ENCODE peak calls at places on chromosome 5, in seven cellular contexts. One of them, this sample, is unnamed. For H3K4me1, the result is how much of the 10 kb centered on the place peaks cover.

GRCh38 chr5:59790399-59791130 is 103.0 kb downstream of the PDE4D start:
- DNase-seq in prostate gland: peak
- DNase-seq in esophagus muscularis mucosa: no peak
- DNase-seq in mammary epithelial cell: no peak
- DNase-seq in cardiac muscle cell: no peak
- DNase-seq in uterus: peak
- DNase-seq in mesendoderm: no peak
- DNase-seq in this sample: no peak

GRCh38 chr5:157657516-157657915 is 5.3 kb upstream of the SOX30 start:
- DNase-seq in prostate gland: no peak
- DNase-seq in esophagus muscularis mucosa: no peak
- DNase-seq in mammary epithelial cell: no peak
- DNase-seq in cardiac muscle cell: no peak
- DNase-seq in uterus: no peak
- DNase-seq in mesendoderm: peak
- DNase-seq in this sample: no peak

GRCh38 chr5:204966-205670 is 12.8 kb downstream of the CCDC127 start:
- DNase-seq in prostate gland: no peak
- DNase-seq in esophagus muscularis mucosa: no peak
- DNase-seq in mammary epithelial cell: no peak
- DNase-seq in cardiac muscle cell: no peak
- DNase-seq in uterus: no peak
- DNase-seq in mesendoderm: no peak
- DNase-seq in this sample: no peak

GRCh38 chr5:136080483-136081180 is 51.8 kb downstream of the TGFBI start:
- DNase-seq in prostate gland: peak
- DNase-seq in esophagus muscularis mucosa: peak
- DNase-seq in mammary epithelial cell: peak
- DNase-seq in cardiac muscle cell: peak
- DNase-seq in uterus: peak
- DNase-seq in mesendoderm: peak
- DNase-seq in this sample: no peak

GRCh38 chr5:12017037-12017436 is 112.8 kb upstream of the CTNND2 start:
- DNase-seq in prostate gland: no peak
- DNase-seq in esophagus muscularis mucosa: no peak
- DNase-seq in mammary epithelial cell: no peak
- DNase-seq in cardiac muscle cell: no peak
- DNase-seq in uterus: no peak
- DNase-seq in mesendoderm: peak
- DNase-seq in this sample: no peak

GRCh38 chr5:86896916-86897315 is 279.2 kb downstream of the COX7C start:
- DNase-seq in prostate gland: no peak
- DNase-seq in esophagus muscularis mucosa: no peak
- DNase-seq in mammary epithelial cell: no peak
- DNase-seq in cardiac muscle cell: no peak
- DNase-seq in uterus: no peak
- DNase-seq in mesendoderm: peak
- DNase-seq in this sample: peak

GRCh38 chr5:54904425-54904824 is 81.0 kb downstream of the ESM1 start:
- DNase-seq in prostate gland: no peak
- DNase-seq in esophagus muscularis mucosa: peak
- DNase-seq in mammary epithelial cell: peak
- DNase-seq in cardiac muscle cell: peak
- DNase-seq in uterus: no peak
- DNase-seq in mesendoderm: peak
- DNase-seq in this sample: peak

GRCh38 chr5:44294492-44294891 is 94.7 kb downstream of the FGF10 start:
- DNase-seq in prostate gland: no peak
- DNase-seq in esophagus muscularis mucosa: no peak
- DNase-seq in mammary epithelial cell: no peak
- DNase-seq in cardiac muscle cell: no peak
- DNase-seq in uterus: peak
- DNase-seq in mesendoderm: no peak
- DNase-seq in this sample: peak

GRCh38 chr5:37075399-37075950 is 173.7 kb downstream of the CPLANE1 start:
- DNase-seq in prostate gland: no peak
- DNase-seq in esophagus muscularis mucosa: no peak
- DNase-seq in mammary epithelial cell: no peak
- DNase-seq in cardiac muscle cell: no peak
- DNase-seq in uterus: no peak
- DNase-seq in mesendoderm: no peak
- DNase-seq in this sample: no peak

GRCh38 chr5:139438707-139439012 is 665 bp downstream of the DNAJC18 start:
- DNase-seq in prostate gland: no peak
- DNase-seq in esophagus muscularis mucosa: no peak
- DNase-seq in mammary epithelial cell: no peak
- DNase-seq in cardiac muscle cell: no peak
- DNase-seq in uterus: no peak
- DNase-seq in mesendoderm: no peak
- DNase-seq in this sample: no peak

GRCh38 chr5:180126716-180127681 is 55.4 kb upstream of the RNF130 start:
- DNase-seq in prostate gland: no peak
- DNase-seq in esophagus muscularis mucosa: peak
- DNase-seq in mammary epithelial cell: no peak
- DNase-seq in cardiac muscle cell: peak
- DNase-seq in uterus: peak
- DNase-seq in mesendoderm: no peak
- DNase-seq in this sample: no peak

GRCh38 chr5:14199902-14200301 is 56.8 kb downstream of the TRIO start:
- DNase-seq in prostate gland: no peak
- DNase-seq in esophagus muscularis mucosa: no peak
- DNase-seq in mammary epithelial cell: no peak
- DNase-seq in cardiac muscle cell: no peak
- DNase-seq in uterus: no peak
- DNase-seq in mesendoderm: no peak
- DNase-seq in this sample: no peak

GRCh38 chr5:92519717-92520632 is 1061.0 kb downstream of the NR2F1-AS1 start:
- DNase-seq in prostate gland: no peak
- DNase-seq in esophagus muscularis mucosa: no peak
- DNase-seq in mammary epithelial cell: no peak
- DNase-seq in cardiac muscle cell: no peak
- DNase-seq in uterus: no peak
- DNase-seq in mesendoderm: no peak
- DNase-seq in this sample: peak

GRCh38 chr5:29162297-29162696 is 2031.2 kb upstream of the CDH6 start:
- DNase-seq in prostate gland: no peak
- DNase-seq in esophagus muscularis mucosa: no peak
- DNase-seq in mammary epithelial cell: no peak
- DNase-seq in cardiac muscle cell: no peak
- DNase-seq in uterus: no peak
- DNase-seq in mesendoderm: no peak
- DNase-seq in this sample: no peak

GRCh38 chr5:31449175-31449574 is 82.7 kb downstream of the DROSHA start:
- DNase-seq in prostate gland: no peak
- DNase-seq in esophagus muscularis mucosa: no peak
- DNase-seq in mammary epithelial cell: no peak
- DNase-seq in cardiac muscle cell: no peak
- DNase-seq in uterus: no peak
- DNase-seq in mesendoderm: no peak
- DNase-seq in this sample: no peak

GRCh38 chr5:64666058-64666457 is 24.2 kb upstream of the SHISAL2B start:
- DNase-seq in prostate gland: no peak
- DNase-seq in esophagus muscularis mucosa: no peak
- DNase-seq in mammary epithelial cell: peak
- DNase-seq in cardiac muscle cell: no peak
- DNase-seq in uterus: no peak
- DNase-seq in mesendoderm: peak
- DNase-seq in this sample: no peak

GRCh38 chr5:179408646-179409045 is 63.4 kb upstream of the ADAMTS2 start:
- DNase-seq in prostate gland: no peak
- DNase-seq in esophagus muscularis mucosa: peak
- DNase-seq in mammary epithelial cell: no peak
- DNase-seq in cardiac muscle cell: no peak
- DNase-seq in uterus: no peak
- DNase-seq in mesendoderm: no peak
- DNase-seq in this sample: no peak

GRCh38 chr5:154813736-154814135 is 36.7 kb downstream of the FAXDC2 start:
- DNase-seq in prostate gland: no peak
- DNase-seq in esophagus muscularis mucosa: no peak
- DNase-seq in mammary epithelial cell: no peak
- DNase-seq in cardiac muscle cell: no peak
- DNase-seq in uterus: no peak
- DNase-seq in mesendoderm: no peak
- DNase-seq in this sample: no peak
- H3K27ac ChIP-seq in prostate gland: no peak
- H3K27ac ChIP-seq in esophagus muscularis mucosa: no peak
- H3K27ac ChIP-seq in mammary epithelial cell: no peak
- H3K27ac ChIP-seq in cardiac muscle cell: no peak
- H3K27ac ChIP-seq in uterus: no peak
- H3K27ac ChIP-seq in mesendoderm: no peak
- H3K27ac ChIP-seq in this sample: no peak

DNA sequence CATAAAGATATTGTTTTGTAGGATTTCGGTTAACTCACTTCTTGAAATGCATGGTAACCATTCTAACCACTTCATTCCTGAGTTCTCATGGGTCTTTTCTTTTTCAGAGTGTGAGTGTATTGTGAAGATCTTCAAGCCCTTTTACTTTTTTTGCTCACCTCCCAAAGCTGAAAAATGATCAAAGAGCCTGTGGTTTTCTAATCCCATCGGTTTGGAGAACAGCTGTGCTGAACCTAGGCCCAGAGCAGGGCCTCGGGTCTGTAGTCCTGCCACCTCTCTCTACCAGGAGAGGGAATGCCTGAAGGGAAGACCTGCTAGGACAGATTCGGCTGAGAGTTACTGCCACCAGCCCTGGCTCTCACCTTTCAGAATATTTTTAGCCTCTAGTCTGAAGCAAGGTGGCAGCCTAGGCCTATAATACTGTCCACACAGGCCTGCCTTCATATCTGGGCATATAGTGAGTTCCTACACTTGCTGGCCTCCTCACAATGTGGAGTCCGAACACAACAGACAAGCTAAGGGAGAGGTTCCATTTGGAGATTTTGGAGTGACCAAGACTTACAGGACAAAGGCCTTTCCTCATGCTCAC is 13.8 kb downstream of the RGMB start:
- DNase-seq in prostate gland: no peak
- DNase-seq in esophagus muscularis mucosa: no peak
- DNase-seq in mammary epithelial cell: no peak
- DNase-seq in cardiac muscle cell: peak
- DNase-seq in uterus: no peak
- DNase-seq in mesendoderm: no peak
- DNase-seq in this sample: peak
- H3K4me1 ChIP-seq in prostate gland: under half
- H3K4me1 ChIP-seq in esophagus muscularis mucosa: half or more
- H3K4me1 ChIP-seq in mammary epithelial cell: under half
- H3K4me1 ChIP-seq in cardiac muscle cell: under half
- H3K4me1 ChIP-seq in uterus: under half
- H3K4me1 ChIP-seq in mesendoderm: under half
- H3K4me1 ChIP-seq in this sample: under half

GRCh38 chr5:132820162-132820754 is 7.2 kb downstream of the SOWAHA start:
- DNase-seq in prostate gland: peak
- DNase-seq in esophagus muscularis mucosa: peak
- DNase-seq in mammary epithelial cell: peak
- DNase-seq in cardiac muscle cell: peak
- DNase-seq in uterus: peak
- DNase-seq in mesendoderm: peak
- DNase-seq in this sample: peak
- H3K4me3 ChIP-seq in prostate gland: no peak
- H3K4me3 ChIP-seq in esophagus muscularis mucosa: no peak
- H3K4me3 ChIP-seq in mammary epithelial cell: no peak
- H3K4me3 ChIP-seq in cardiac muscle cell: no peak
- H3K4me3 ChIP-seq in uterus: no peak
- H3K4me3 ChIP-seq in mesendoderm: no peak
- H3K4me3 ChIP-seq in this sample: no peak

GRCh38 chr5:137217599-137218200 is 281.4 kb downstream of the SPOCK1 start:
- DNase-seq in prostate gland: no peak
- DNase-seq in esophagus muscularis mucosa: no peak
- DNase-seq in mammary epithelial cell: peak
- DNase-seq in cardiac muscle cell: no peak
- DNase-seq in uterus: no peak
- DNase-seq in mesendoderm: peak
- DNase-seq in this sample: no peak

GRCh38 chr5:137218471-137218870 is 280.7 kb downstream of the SPOCK1 start:
- DNase-seq in prostate gland: peak
- DNase-seq in esophagus muscularis mucosa: no peak
- DNase-seq in mammary epithelial cell: peak
- DNase-seq in cardiac muscle cell: no peak
- DNase-seq in uterus: no peak
- DNase-seq in mesendoderm: no peak
- DNase-seq in this sample: no peak

GRCh38 chr5:137215780-137216179 is 283.3 kb downstream of the SPOCK1 start:
- DNase-seq in prostate gland: no peak
- DNase-seq in esophagus muscularis mucosa: no peak
- DNase-seq in mammary epithelial cell: no peak
- DNase-seq in cardiac muscle cell: no peak
- DNase-seq in uterus: no peak
- DNase-seq in mesendoderm: no peak
- DNase-seq in this sample: peak

GRCh38 chr5:137218896-137219295 is 280.2 kb downstream of the SPOCK1 start:
- DNase-seq in prostate gland: peak
- DNase-seq in esophagus muscularis mucosa: no peak
- DNase-seq in mammary epithelial cell: peak
- DNase-seq in cardiac muscle cell: no peak
- DNase-seq in uterus: no peak
- DNase-seq in mesendoderm: no peak
- DNase-seq in this sample: no peak

GRCh38 chr5:137216976-137217598 is 282.0 kb downstream of the SPOCK1 start:
- DNase-seq in prostate gland: no peak
- DNase-seq in esophagus muscularis mucosa: no peak
- DNase-seq in mammary epithelial cell: no peak
- DNase-seq in cardiac muscle cell: no peak
- DNase-seq in uterus: no peak
- DNase-seq in mesendoderm: no peak
- DNase-seq in this sample: no peak
- H3K27ac ChIP-seq in prostate gland: peak
- H3K27ac ChIP-seq in esophagus muscularis mucosa: no peak
- H3K27ac ChIP-seq in mammary epithelial cell: no peak
- H3K27ac ChIP-seq in cardiac muscle cell: no peak
- H3K27ac ChIP-seq in uterus: no peak
- H3K27ac ChIP-seq in mesendoderm: no peak
- H3K27ac ChIP-seq in this sample: no peak

DNA sequence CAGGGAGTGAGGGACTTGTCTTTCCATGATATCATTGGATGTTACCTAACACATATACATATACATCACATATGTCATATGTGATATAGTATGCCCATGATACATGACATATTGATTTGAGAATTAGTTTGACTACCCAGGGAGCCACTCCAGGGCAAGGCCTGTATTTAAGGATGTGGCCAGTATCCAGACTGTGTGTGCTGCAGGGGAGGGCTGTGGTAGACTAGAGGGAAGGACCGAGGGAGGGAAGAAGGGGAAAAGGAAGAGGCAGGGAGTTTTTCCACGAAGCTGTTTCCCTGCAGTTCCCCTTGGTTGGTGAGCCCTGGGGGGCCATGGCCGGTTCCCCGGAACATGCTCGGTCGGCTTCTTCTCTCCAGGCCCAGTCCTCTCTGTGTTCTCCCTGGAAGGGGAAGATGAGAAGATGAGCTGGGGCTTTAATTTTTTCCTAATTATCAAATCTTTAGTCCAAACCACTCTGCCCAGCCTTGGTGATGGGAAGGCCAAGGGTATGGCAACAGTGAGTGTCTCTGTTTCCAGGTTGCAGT is 48.7 kb downstream of the NSUN2 start:
- DNase-seq in prostate gland: no peak
- DNase-seq in esophagus muscularis mucosa: peak
- DNase-seq in mammary epithelial cell: no peak
- DNase-seq in cardiac muscle cell: no peak
- DNase-seq in uterus: no peak
- DNase-seq in mesendoderm: no peak
- DNase-seq in this sample: no peak
- H3K4me1 ChIP-seq in prostate gland: under half
- H3K4me1 ChIP-seq in esophagus muscularis mucosa: under half
- H3K4me1 ChIP-seq in mammary epithelial cell: under half
- H3K4me1 ChIP-seq in cardiac muscle cell: under half
- H3K4me1 ChIP-seq in uterus: under half
- H3K4me1 ChIP-seq in mesendoderm: under half
- H3K4me1 ChIP-seq in this sample: under half

GRCh38 chr5:176743136-176743827 is 67.1 kb upstream of the UNC5A start:
- DNase-seq in prostate gland: no peak
- DNase-seq in esophagus muscularis mucosa: peak
- DNase-seq in mammary epithelial cell: no peak
- DNase-seq in cardiac muscle cell: no peak
- DNase-seq in uterus: no peak
- DNase-seq in mesendoderm: no peak
- DNase-seq in this sample: no peak
- H3K4me3 ChIP-seq in prostate gland: peak
- H3K4me3 ChIP-seq in esophagus muscularis mucosa: peak
- H3K4me3 ChIP-seq in mammary epithelial cell: no peak
- H3K4me3 ChIP-seq in cardiac muscle cell: peak
- H3K4me3 ChIP-seq in uterus: no peak
- H3K4me3 ChIP-seq in mesendoderm: peak
- H3K4me3 ChIP-seq in this sample: no peak